ENCODE peak calls at places on chromosomes 7 and 10, in nine cellular contexts. Y is OCI-LY7, S is psoas muscle, P is fibroblast of pulmonary artery, M is mammary epithelial cell, B is fibroblast of mammary gland, G is transverse colon, F is thoracic aorta, L is astrocyte of the spinal cord. A is an unnamed sample.

GRCh38 chr10:97336446-97336845 is 1.9 kb upstream of the FRAT2 start:
- DNase-seq in Y (no peak), S (no peak), P (no peak), M (no peak), B (peak), G (no peak), F (no peak), L (no peak), A (no peak)

GRCh38 chr7:151503902-151504714 is 15.6 kb downstream of the RHEB start:
- DNase-seq in Y (no peak), S (peak), P (peak), M (peak), B (peak), G (no peak), F (no peak), L (peak), A (no peak)

GRCh38 chr7:91554893-91555292 is 290.7 kb downstream of the FZD1 start:
- DNase-seq in Y (no peak), S (no peak), P (no peak), M (no peak), B (no peak), G (no peak), F (no peak), L (no peak), A (no peak)

GRCh38 chr10:79285315-79286185 is 61.7 kb upstream of the PPIF start:
- DNase-seq in Y (peak), S (no peak), P (no peak), M (no peak), B (no peak), G (no peak), F (no peak), L (no peak), A (peak)

GRCh38 chr7:159156436-159157245 is 12.0 kb upstream of the VIPR2 start:
- DNase-seq in Y (no peak), S (no peak), P (no peak), M (no peak), B (no peak), G (no peak), F (no peak), L (no peak), A (no peak)

GRCh38 chr7:81361769-81362168 is 408.1 kb downstream of the HGF start:
- DNase-seq in Y (no peak), S (no peak), P (no peak), M (peak), B (no peak), G (no peak), F (no peak), L (peak), A (no peak)

GRCh38 chr7:97015279-97015678 is 9.4 kb downstream of the DLX5 start:
- DNase-seq in Y (no peak), S (no peak), P (no peak), M (no peak), B (no peak), G (no peak), F (no peak), L (no peak), A (no peak)

GRCh38 chr7:157442456-157442855 is 105.7 kb downstream of the DNAJB6 start:
- DNase-seq in Y (no peak), S (no peak), P (no peak), M (no peak), B (no peak), G (no peak), F (no peak), L (no peak), A (peak)

GRCh38 chr7:14197280-14197679 is 207.8 kb upstream of the ETV1 start:
- DNase-seq in Y (no peak), S (no peak), P (peak), M (no peak), B (peak), G (no peak), F (no peak), L (peak), A (no peak)

GRCh38 chr7:42167206-42167913 is 69.6 kb downstream of the GLI3 start:
- DNase-seq in Y (no peak), S (no peak), P (no peak), M (no peak), B (peak), G (no peak), F (no peak), L (no peak), A (no peak)

GRCh38 chr7:33671521-33672262 is 233.6 kb upstream of the BMPER start:
- DNase-seq in Y (peak), S (no peak), P (no peak), M (no peak), B (no peak), G (no peak), F (no peak), L (no peak), A (no peak)

GRCh38 chr10:75351637-75352036 is 49.9 kb downstream of the ZNF503 start:
- DNase-seq in Y (no peak), S (no peak), P (no peak), M (no peak), B (no peak), G (no peak), F (no peak), L (no peak), A (no peak)

GRCh38 chr10:123621910-123622309 is 44.2 kb upstream of the GPR26 start:
- DNase-seq in Y (no peak), S (no peak), P (no peak), M (peak), B (no peak), G (no peak), F (no peak), L (no peak), A (no peak)

GRCh38 chr7:6576024-6576866 is 1.0 kb upstream of the ZDHHC4 start:
- DNase-seq in Y (no peak), S (no peak), P (no peak), M (no peak), B (no peak), G (no peak), F (no peak), L (no peak), A (no peak)

GRCh38 chr10:132528064-132528800 is 9.4 kb upstream of the INPP5A start:
- DNase-seq in Y (no peak), S (no peak), P (no peak), M (no peak), B (peak), G (peak), F (no peak), L (no peak), A (peak)

GRCh38 chr7:151631149-151631967 is 111.7 kb upstream of the RHEB start:
- DNase-seq in Y (peak), S (no peak), P (no peak), M (peak), B (no peak), G (no peak), F (no peak), L (no peak), A (peak)

GRCh38 chr10:69481280-69481679 is 30.0 kb downstream of the TSPAN15 start:
- DNase-seq in Y (peak), S (no peak), P (no peak), M (no peak), B (no peak), G (no peak), F (no peak), L (no peak), A (peak)

GRCh38 chr10:16843252-16843870 is 26.1 kb upstream of the RSU1 start:
- DNase-seq in Y (peak), S (no peak), P (peak), M (peak), B (peak), G (no peak), F (no peak), L (peak), A (no peak)

GRCh38 chr10:69629897-69630650 is at the start of gene FAM241B:
- DNase-seq in Y (no peak), S (peak), P (peak), M (peak), B (peak), G (peak), F (no peak), L (peak), A (peak)

GRCh38 chr7:158097106-158097505 is 490.5 kb downstream of the PTPRN2 start:
- DNase-seq in Y (no peak), S (no peak), P (no peak), M (no peak), B (no peak), G (no peak), F (no peak), L (no peak), A (peak)

DNA sequence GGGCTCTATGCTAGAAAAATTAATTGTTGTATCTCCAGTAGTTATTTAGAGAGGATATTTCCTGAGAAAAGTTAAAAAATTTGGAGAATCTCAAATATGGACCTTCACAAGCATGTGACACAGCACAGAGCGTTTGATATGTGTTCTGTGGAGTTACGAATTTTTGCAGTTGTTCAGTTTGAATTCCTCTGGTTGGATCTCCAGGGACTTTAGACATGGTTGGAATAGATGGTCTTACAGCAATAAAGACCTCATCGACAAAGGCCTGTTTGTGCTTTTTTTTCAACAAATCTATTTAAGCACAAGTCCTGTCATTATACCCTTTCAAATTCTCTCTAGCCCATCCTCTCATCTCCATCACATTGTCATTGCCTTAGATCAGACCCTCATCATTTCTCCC is 138.0 kb downstream of the TES start:
- DNase-seq in Y (no peak), S (no peak), P (no peak), M (no peak), B (no peak), G (no peak), F (no peak), L (no peak), A (no peak)
- TF ChIP-seq CTCF in Y (no peak), S (no peak), P (no peak), M (no peak), B (no peak), G (no peak), F (no peak), L (no peak), A (no peak)

GRCh38 chr10:7896297-7896696 is 78.0 kb downstream of the TAF3 start:
- DNase-seq in Y (no peak), S (no peak), P (no peak), M (no peak), B (no peak), G (no peak), F (no peak), L (no peak), A (no peak)
- H3K4me3 ChIP-seq in Y (no peak), S (no peak), P (no peak), M (no peak), B (no peak), G (no peak), F (no peak), L (no peak), A (no peak)

DNA sequence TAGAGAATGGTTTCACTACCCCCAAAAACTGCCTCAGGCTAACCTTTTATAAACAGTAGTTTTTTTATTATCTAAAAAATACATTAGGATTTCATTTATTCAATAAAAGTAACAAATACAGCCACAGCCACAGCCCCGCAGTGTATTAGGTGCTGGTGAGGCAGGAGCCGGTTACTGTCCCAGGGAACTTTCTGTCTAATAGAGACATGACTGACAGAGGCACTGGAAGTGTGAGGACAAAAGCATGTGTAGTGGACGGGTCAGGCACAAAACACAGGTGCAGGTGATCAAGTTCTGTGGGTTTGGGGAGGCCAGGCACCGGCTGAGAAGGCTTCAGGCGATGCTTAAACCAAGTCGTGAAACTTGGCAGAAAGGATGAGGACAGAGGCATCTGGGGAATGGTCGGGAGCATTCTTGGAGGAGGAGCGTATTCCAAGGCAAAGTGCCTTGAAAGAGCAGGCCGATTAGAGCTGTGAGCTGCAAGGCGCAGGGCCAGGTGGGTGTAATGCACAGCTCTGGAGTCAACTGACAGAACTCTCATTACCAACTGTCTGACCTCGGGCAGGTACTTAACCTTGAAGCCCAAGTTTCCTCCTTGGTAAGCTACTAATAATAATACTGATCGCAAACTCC is 138.2 kb downstream of the USP6NL start:
- DNase-seq in Y (no peak), S (no peak), P (no peak), M (no peak), B (no peak), G (no peak), F (no peak), L (no peak), A (no peak)
- TF ChIP-seq CTCF in Y (no peak), S (no peak), P (no peak), M (no peak), B (no peak), G (no peak), F (no peak), L (no peak), A (no peak)

GRCh38 chr7:128743112-128743772 is 4.1 kb downstream of the CALU start:
- DNase-seq in Y (no peak), S (no peak), P (no peak), M (no peak), B (peak), G (no peak), F (no peak), L (no peak), A (no peak)
- H3K4me3 ChIP-seq in Y (no peak), S (no peak), P (no peak), M (no peak), B (no peak), G (no peak), F (no peak), L (no peak), A (no peak)

DNA sequence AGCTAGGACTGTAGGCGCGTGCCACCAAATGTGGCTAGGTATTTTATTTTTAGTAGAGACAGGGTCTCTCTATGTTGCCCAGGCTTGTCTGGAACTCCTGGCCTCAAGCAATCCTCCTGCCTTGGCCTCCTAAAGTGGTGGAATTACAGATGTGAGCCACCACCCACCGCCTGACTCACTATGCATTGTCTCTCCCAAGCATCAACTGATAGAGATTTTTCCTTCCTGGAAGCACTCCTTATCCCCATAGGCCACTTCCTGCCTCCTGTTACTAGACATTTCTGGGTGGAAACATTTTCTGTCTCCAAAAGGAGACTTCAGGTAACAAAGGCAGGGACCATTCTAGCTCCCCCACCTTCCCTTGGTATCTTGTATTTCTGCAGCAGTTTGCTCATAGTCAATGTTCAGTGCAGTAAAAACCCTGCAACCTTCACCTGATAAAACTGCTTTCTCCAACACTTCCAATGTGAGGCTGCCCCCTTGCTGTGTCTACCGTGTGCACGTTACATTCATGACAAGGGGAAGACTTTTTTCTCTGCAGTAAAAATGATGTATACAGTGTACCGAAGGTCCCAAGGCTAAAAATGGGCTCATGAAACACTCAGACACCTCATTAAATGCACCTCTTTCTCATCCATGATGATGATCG is 84.9 kb downstream of the NHLRC2 start:
- DNase-seq in Y (no peak), S (no peak), P (no peak), M (no peak), B (no peak), G (no peak), F (no peak), L (no peak), A (no peak)
- TF ChIP-seq CTCF in Y (peak), S (no peak), P (no peak), M (no peak), B (no peak), G (no peak), F (no peak), L (no peak), A (no peak)